ENCODE peak calls at places on chromosome 9, in five cellular contexts. S, H, L, U and K are unnamed samples.

GRCh38 chr9:107693620-107694326 is 204.2 kb upstream of the KLF4 start:
- DNase-seq in H (no peak), L (no peak), U (no peak), S (no peak), K (no peak)

GRCh38 chr9:93958121-93958874 is 3.1 kb upstream of the BARX1 start:
- DNase-seq in H (no peak), U (peak; percentile 48), L (no peak), S (no peak), K (no peak)

GRCh38 chr9:37476930-37477329 is 8.8 kb upstream of the POLR1E start:
- DNase-seq in L (no peak), H (no peak), S (no peak), U (no peak), K (no peak)

GRCh38 chr9:109320338-109320733 is 523 bp downstream of the EPB41L4B start:
- DNase-seq in L (peak; percentile 42), S (no peak), U (no peak), H (no peak), K (no peak)

GRCh38 chr9:38017149-38017884 is 51.7 kb downstream of the SHB start:
- DNase-seq in L (no peak), U (peak; percentile 96), H (no peak), S (no peak), K (no peak)

GRCh38 chr9:136854113-136854841 is 2.1 kb downstream of the MAMDC4 start:
- DNase-seq in S (no peak), L (peak; percentile 15), U (no peak), H (no peak), K (peak; percentile 32)

GRCh38 chr9:16039988-16040761 is 487.3 kb downstream of the CCDC171 start:
- DNase-seq in S (no peak), L (no peak), H (no peak), U (peak; percentile 48), K (no peak)

GRCh38 chr9:20981486-20981885 is 50.0 kb downstream of the HACD4 start:
- DNase-seq in H (no peak), U (no peak), S (no peak), L (no peak), K (no peak)

GRCh38 chr9:129333961-129334743 is 156.1 kb upstream of the IER5L start:
- DNase-seq in H (peak; percentile 71), S (no peak), U (peak; percentile 99), L (peak; percentile 82), K (peak; percentile 81)

GRCh38 chr9:113223963-113224362 is 2.6 kb downstream of the SLC31A1 start:
- DNase-seq in U (no peak), H (no peak), L (no peak), S (no peak), K (no peak)

GRCh38 chr9:33778700-33779351 is 16.5 kb upstream of the PRSS3 start:
- DNase-seq in S (peak; percentile 28), H (no peak), L (peak; percentile 44), U (peak; percentile 74), K (no peak)

GRCh38 chr9:37030591-37030939 is 3.5 kb downstream of the PAX5 start:
- DNase-seq in L (no peak), H (no peak), U (peak; percentile 18), S (no peak), K (no peak)

GRCh38 chr9:83451308-83451707 is 86.9 kb downstream of the FRMD3 start:
- DNase-seq in L (no peak), S (no peak), U (no peak), H (no peak), K (no peak)

GRCh38 chr9:72894342-72894741 is 58.5 kb downstream of the ALDH1A1 start:
- DNase-seq in U (no peak), L (no peak), H (no peak), S (no peak), K (no peak)

GRCh38 chr9:73715591-73715990 is 563.9 kb downstream of the ANXA1 start:
- DNase-seq in H (no peak), U (no peak), S (no peak), L (no peak), K (no peak)

GRCh38 chr9:96376926-96377874 is 6.3 kb downstream of the SLC35D2 start:
- DNase-seq in S (no peak), U (no peak), L (no peak), H (no peak), K (no peak)

GRCh38 chr9:134568756-134569155 is 72.8 kb upstream of the COL5A1 start:
- DNase-seq in S (no peak), U (no peak), H (no peak), L (no peak), K (no peak)

GRCh38 chr9:110463499-110463898 is 116.0 kb downstream of the SVEP1 start:
- DNase-seq in S (no peak), L (no peak), U (no peak), H (no peak), K (no peak)

GRCh38 chr9:78971505-78971904 is 600.3 kb upstream of the TLE4 start:
- DNase-seq in L (no peak), U (no peak), S (no peak), H (no peak), K (no peak)

GRCh38 chr9:136940526-136941230 is 3.9 kb downstream of the FBXW5 start:
- DNase-seq in L (no peak), S (no peak), U (no peak), H (no peak), K (peak; percentile 43)

GRCh38 chr9:133684461-133685361 is 48.5 kb downstream of the DBH start:
- DNase-seq in L (no peak), U (no peak), S (no peak), H (no peak), K (no peak)

GRCh38 chr9:6590772-6591384 is 54.7 kb downstream of the GLDC start:
- DNase-seq in H (no peak), U (no peak), S (no peak), L (no peak), K (no peak)

GRCh38 chr9:134049236-134049635 is 18.6 kb downstream of the BRD3 start:
- DNase-seq in L (no peak), H (no peak), S (no peak), U (no peak), K (no peak)

GRCh38 chr9:38360880-38361836 is 31.3 kb upstream of the ALDH1B1 start:
- DNase-seq in H (no peak), L (no peak), U (no peak), S (no peak), K (no peak)

GRCh38 chr9:83299556-83299955 is 236.6 kb upstream of the RASEF start:
- DNase-seq in S (no peak), L (no peak), H (no peak), U (no peak), K (no peak)

GRCh38 chr9:126411225-126411947 is 84.8 kb downstream of the MVB12B start:
- DNase-seq in S (no peak), H (no peak), U (no peak), L (no peak), K (no peak)